ENCODE peak calls at places on chromosomes 13 and 19, in six cellular contexts. Q is sciatic nerve; J is C1 segment of cervical spinal cord; T is activated CD4-positive, alpha-beta T cell treated with anti-CD3 and anti-CD28 coated beads, Interleukin-2, amount 50 U/mL, for 24 hours; W is amniotic epithelial cell; F is neuronal stem cell. B is an unnamed sample.
A peak's percentile ranks its signal among the peaks of the same experiment; 100 is the strongest.

GRCh38 chr13:66765559-66765958 is 464.6 kb downstream of the PCDH9 start:
- DNase-seq in W (peak; percentile 2), F (no peak), T (no peak), J (no peak), Q (no peak), B (no peak)

GRCh38 chr19:47107201-47107952 is 6.2 kb downstream of the ZC3H4 start:
- DNase-seq in F (no peak), T (no peak), W (peak; percentile 41), Q (no peak), J (no peak), B (peak; percentile 19)

GRCh38 chr13:41271456-41272285 is 8.3 kb upstream of the MTRF1 start:
- DNase-seq in Q (no peak), F (no peak), W (no peak), T (no peak), J (no peak), B (no peak)

GRCh38 chr19:12800873-12801465 is 631 bp downstream of the PRDX2 start:
- DNase-seq in W (no peak), J (no peak), T (no peak), Q (peak; percentile 66), F (no peak), B (no peak)

GRCh38 chr19:44753932-44754742 is 5.6 kb downstream of the BCL3 start:
- DNase-seq in T (peak; percentile 63), F (no peak), Q (peak; percentile 95), J (peak; percentile 18), W (peak; percentile 84), B (peak; percentile 82)

GRCh38 chr13:25406377-25406776 is 34.6 kb downstream of the ATP8A2 start:
- DNase-seq in T (no peak), W (peak; percentile 3), Q (no peak), J (no peak), F (no peak), B (no peak)

GRCh38 chr13:40016953-40017660 is 361.6 kb downstream of the COG6 start:
- DNase-seq in T (no peak), J (no peak), W (peak; percentile 67), Q (no peak), F (no peak), B (no peak)

GRCh38 chr19:1568320-1569019 is at the start of gene MEX3D:
- DNase-seq in W (peak; percentile 22), T (peak; percentile 72), Q (peak; percentile 87), J (peak; percentile 46), F (peak; percentile 78), B (peak; percentile 4)

GRCh38 chr19:30060872-30061556 is 119.0 kb downstream of the URI1 start:
- DNase-seq in T (no peak), J (no peak), Q (peak; percentile 53), F (no peak), W (no peak), B (no peak)

GRCh38 chr13:99528547-99528946 is 27.3 kb downstream of the TM9SF2 start:
- DNase-seq in J (no peak), T (no peak), W (peak; percentile 14), F (no peak), Q (no peak), B (no peak)

GRCh38 chr19:35718345-35719041 is 690 bp downstream of the KMT2B start:
- DNase-seq in W (no peak), Q (peak; percentile 76), F (peak; percentile 21), T (no peak), J (peak; percentile 30), B (no peak)

GRCh38 chr19:4063369-4064072 is 3.2 kb downstream of the ZBTB7A start:
- DNase-seq in J (no peak), F (no peak), Q (no peak), T (no peak), W (no peak), B (no peak)

GRCh38 chr13:111880185-111880584 is 186.8 kb upstream of the SOX1 start:
- DNase-seq in F (no peak), T (no peak), J (no peak), Q (no peak), W (no peak), B (no peak)

B was measured in astrocyte.